ENCODE peak calls at places on chromosomes 11 and 22, in five cellular contexts. K is stimulated activated CD4-positive, alpha-beta T cell treated with anti-CD3 and anti-CD28 coated beads, Interleukin-2, amount 100 ng/mL, for 48 hours; U is dermis blood vessel endothelial cell; L is bronchial epithelial cell; G is GM03348. N is an unnamed sample.

GRCh38 chr11:118838905-118839553 is 44.7 kb upstream of the CXCR5 start:
- DNase-seq in K (no peak), U (no peak), L (no peak), G (no peak), N (no peak)

GRCh38 chr11:67646535-67647336 is 3.8 kb downstream of the ACY3 start:
- DNase-seq in K (no peak), U (no peak), L (no peak), G (no peak), N (no peak)

GRCh38 chr11:5880329-5880728 is at the start of gene OR52E4:
- DNase-seq in K (no peak), U (no peak), L (no peak), G (no peak), N (no peak)

GRCh38 chr11:116778556-116778955 is 5.8 kb upstream of the BUD13 start:
- DNase-seq in K (no peak), U (no peak), L (no peak), G (no peak), N (no peak)

GRCh38 chr22:46741974-46742519 is 4.0 kb upstream of the CERK start:
- DNase-seq in K (no peak), U (no peak), L (no peak), G (no peak), N (no peak)

GRCh38 chr22:50184004-50184461 is 1.7 kb upstream of the TRABD start:
- DNase-seq in K (no peak), U (peak), L (no peak), G (peak), N (no peak)

GRCh38 chr11:65180877-65181568 is 705 bp upstream of the CAPN1 start:
- DNase-seq in K (peak), U (peak), L (peak), G (peak), N (no peak)

GRCh38 chr11:123523539-123523938 is 93.5 kb downstream of the GRAMD1B start:
- DNase-seq in K (no peak), U (no peak), L (no peak), G (no peak), N (no peak)

GRCh38 chr11:67644042-67644441 is 4.5 kb upstream of the TBX10 start:
- DNase-seq in K (no peak), U (no peak), L (peak), G (no peak), N (no peak)

GRCh38 chr22:42473484-42474193 is 41.4 kb upstream of the NFAM1 start:
- DNase-seq in K (no peak), U (peak), L (peak), G (peak), N (peak)

GRCh38 chr11:15501566-15501965 is 386.8 kb downstream of the INSC start:
- DNase-seq in K (no peak), U (no peak), L (no peak), G (no peak), N (no peak)

GRCh38 chr22:46561435-46561905 is 24.1 kb upstream of the CELSR1 start:
- DNase-seq in K (no peak), U (peak), L (no peak), G (no peak), N (no peak)

GRCh38 chr22:17980638-17981051 is 43.7 kb downstream of the MICAL3 start:
- DNase-seq in K (no peak), U (peak), L (peak), G (peak), N (no peak)

GRCh38 chr11:73931039-73931645 is 19.7 kb upstream of the DNAJB13 start:
- DNase-seq in K (no peak), U (peak), L (peak), G (peak), N (peak)

GRCh38 chr11:30853470-30853869 is 267.3 kb upstream of the MPPED2 start:
- DNase-seq in K (no peak), U (no peak), L (no peak), G (no peak), N (no peak)

GRCh38 chr11:95563173-95563572 is 226.4 kb downstream of the FAM76B start:
- DNase-seq in K (no peak), U (no peak), L (peak), G (peak), N (no peak)

GRCh38 chr22:20530368-20531153 is 23.2 kb downstream of the MED15 start:
- DNase-seq in K (no peak), U (peak), L (peak), G (peak), N (no peak)

GRCh38 chr11:69468911-69469885 is 12.3 kb upstream of the LINC01488 start:
- DNase-seq in K (no peak), U (no peak), L (no peak), G (no peak), N (no peak)

GRCh38 chr11:15901046-15901445 is 455.3 kb downstream of the SOX6 start:
- DNase-seq in K (no peak), U (no peak), L (no peak), G (no peak), N (no peak)

GRCh38 chr11:65212226-65212801 is 30.6 kb downstream of the CAPN1 start:
- DNase-seq in K (no peak), U (no peak), L (no peak), G (no peak), N (no peak)

N was measured in NCI-H2029.